ENCODE peak calls at places on chromosomes 12 and 14, in eight cellular contexts. H is T-cell; T is mesothelial cell of epicardium; J is A549; F is activated CD4-positive, alpha-beta T cell treated with anti-CD3 and anti-CD28 coated beads for 48 hours; B is progenitor cell of endocrine pancreas; Y is stimulated activated naive CD8-positive, alpha-beta T cell treated with anti-CD3 and anti-CD28 coated beads, Interleukin-15, amount 100 ng/mL, for 72 hours; R is posterior cingulate gyrus. S is an unnamed sample.

GRCh38 chr14:55446833-55447232 is 6.4 kb upstream of the TBPL2 start:
- DNase-seq in H (no peak), T (no peak), J (peak), F (no peak), B (no peak), Y (no peak), R (no peak), S (no peak)

GRCh38 chr12:49543914-49544815 is 5.3 kb downstream of the KCNH3 start:
- DNase-seq in H (no peak), T (no peak), J (no peak), F (no peak), B (no peak), Y (no peak), R (peak), S (no peak)

GRCh38 chr14:74697543-74697942 is 15.3 kb downstream of the AREL1 start:
- DNase-seq in H (no peak), T (no peak), J (no peak), F (no peak), B (no peak), Y (no peak), R (no peak), S (no peak)

GRCh38 chr12:127926004-127926403 is 341.0 kb upstream of the TMEM132C start:
- DNase-seq in H (no peak), T (peak), J (peak), F (no peak), B (peak), Y (no peak), R (peak), S (no peak)

GRCh38 chr14:36222337-36222736 is 45.8 kb upstream of the PTCSC3 start:
- DNase-seq in H (no peak), T (no peak), J (no peak), F (no peak), B (no peak), Y (no peak), R (no peak), S (no peak)

GRCh38 chr12:66603458-66603857 is 75.4 kb downstream of the GRIP1 start:
- DNase-seq in H (no peak), T (no peak), J (no peak), F (no peak), B (no peak), Y (no peak), R (no peak), S (no peak)

GRCh38 chr14:50045039-50045711 is 71.2 kb downstream of the VCPKMT start:
- DNase-seq in H (peak), T (no peak), J (peak), F (peak), B (no peak), Y (peak), R (no peak), S (no peak)

GRCh38 chr12:53205747-53206146 is 1.3 kb downstream of the ITGB7 start:
- DNase-seq in H (peak), T (no peak), J (no peak), F (peak), B (no peak), Y (peak), R (no peak), S (no peak)

GRCh38 chr14:81343166-81343565 is 57.0 kb downstream of the STON2 start:
- DNase-seq in H (no peak), T (no peak), J (no peak), F (no peak), B (no peak), Y (no peak), R (no peak), S (no peak)

GRCh38 chr12:12521044-12521485 is 41.6 kb downstream of the DUSP16 start:
- DNase-seq in H (no peak), T (no peak), J (no peak), F (no peak), B (no peak), Y (no peak), R (no peak), S (no peak)

GRCh38 chr12:2666411-2666810 is 128.4 kb upstream of the FKBP4 start:
- DNase-seq in H (no peak), T (no peak), J (no peak), F (no peak), B (no peak), Y (no peak), R (no peak), S (no peak)

GRCh38 chr14:85187521-85187920 is 342.4 kb upstream of the FLRT2 start:
- DNase-seq in H (no peak), T (no peak), J (no peak), F (no peak), B (no peak), Y (no peak), R (no peak), S (no peak)

GRCh38 chr12:124954771-124955170 is 34.2 kb downstream of the DHX37 start:
- DNase-seq in H (no peak), T (no peak), J (no peak), F (no peak), B (no peak), Y (no peak), R (no peak), S (no peak)

GRCh38 chr14:63157195-63157594 is 47.0 kb upstream of the RHOJ start:
- DNase-seq in H (no peak), T (no peak), J (no peak), F (no peak), B (no peak), Y (no peak), R (no peak), S (no peak)

GRCh38 chr12:96157427-96157826 is 36.7 kb upstream of the ELK3 start:
- DNase-seq in H (no peak), T (no peak), J (no peak), F (no peak), B (no peak), Y (no peak), R (no peak), S (no peak)

GRCh38 chr14:94129758-94130414 is 482 bp upstream of the IFI27L2 start:
- DNase-seq in H (no peak), T (no peak), J (peak), F (peak), B (no peak), Y (peak), R (no peak), S (no peak)

GRCh38 chr12:6867407-6868210 is at the start of gene TPI1:
- DNase-seq in H (peak), T (peak), J (peak), F (peak), B (peak), Y (peak), R (peak), S (no peak)

GRCh38 chr14:85934123-85934885 is 404.4 kb downstream of the FLRT2 start:
- DNase-seq in H (peak), T (no peak), J (peak), F (peak), B (no peak), Y (peak), R (no peak), S (no peak)

GRCh38 chr12:57341275-57341990 is 89.4 kb downstream of the R3HDM2 start:
- DNase-seq in H (no peak), T (no peak), J (peak), F (no peak), B (no peak), Y (no peak), R (peak), S (no peak)

GRCh38 chr12:130337476-130338303 is at the start of gene PIWIL1:
- DNase-seq in H (no peak), T (no peak), J (no peak), F (no peak), B (no peak), Y (no peak), R (peak), S (no peak)

GRCh38 chr14:68633131-68633991 is 159.5 kb downstream of the ZFP36L1 start:
- DNase-seq in H (no peak), T (peak), J (no peak), F (no peak), B (peak), Y (no peak), R (peak), S (no peak)

GRCh38 chr12:79331870-79332269 is 358.9 kb downstream of the PAWR start:
- DNase-seq in H (no peak), T (no peak), J (no peak), F (no peak), B (no peak), Y (no peak), R (no peak), S (no peak)

GRCh38 chr14:22520235-22520634 is 68.8 kb downstream of the DAD1 start:
- DNase-seq in H (no peak), T (no peak), J (no peak), F (no peak), B (no peak), Y (no peak), R (no peak), S (no peak)

GRCh38 chr12:2387051-2387834 is 334.5 kb downstream of the CACNA1C start:
- DNase-seq in H (no peak), T (no peak), J (no peak), F (peak), B (no peak), Y (no peak), R (no peak), S (no peak)

GRCh38 chr14:53742226-53742607 is 214.4 kb downstream of the BMP4 start:
- DNase-seq in H (no peak), T (no peak), J (no peak), F (no peak), B (no peak), Y (no peak), R (no peak), S (no peak)

GRCh38 chr12:47221256-47222023 is 141.7 kb upstream of the AMIGO2 start:
- DNase-seq in H (no peak), T (no peak), J (peak), F (no peak), B (no peak), Y (no peak), R (no peak), S (no peak)

GRCh38 chr14:50319293-50319692 is 7.2 kb downstream of the DMAC2L start:
- DNase-seq in H (no peak), T (no peak), J (no peak), F (no peak), B (no peak), Y (no peak), R (no peak), S (no peak)

GRCh38 chr12:105084251-105085250 is at the start of gene ALDH1L2:
- DNase-seq in H (peak), T (peak), J (peak), F (peak), B (peak), Y (peak), R (peak), S (no peak)

GRCh38 chr12:104454997-104455396 is 1.8 kb upstream of the CHST11 start:
- DNase-seq in H (no peak), T (no peak), J (peak), F (no peak), B (no peak), Y (no peak), R (no peak), S (no peak)

GRCh38 chr12:89859513-89860220 is 151.0 kb upstream of the ATP2B1 start:
- DNase-seq in H (no peak), T (no peak), J (no peak), F (no peak), B (no peak), Y (no peak), R (no peak), S (no peak)

GRCh38 chr12:125018356-125018755 is 24.9 kb downstream of the BRI3BP start:
- DNase-seq in H (no peak), T (no peak), J (no peak), F (no peak), B (no peak), Y (no peak), R (no peak), S (no peak)